ENCODE peak calls at places on chromosomes 4 and X, in five cellular contexts. G is A549, A is IMR-90, I is tibial artery, Y is fibroblast of mammary gland. O is an unnamed sample.

GRCh38 chr4:83558693-83559092 is 22.8 kb downstream of the GPAT3 start:
- DNase-seq in G (no peak), A (peak; percentile 49), I (no peak), Y (peak; percentile 45), O (no peak)

GRCh38 chr4:174674305-174674840 is 152.1 kb upstream of the HPGD start:
- DNase-seq in G (peak; percentile 19), A (peak; percentile 0), I (no peak), Y (no peak), O (no peak)

GRCh38 chr4:85595098-85595775 is 120.3 kb downstream of the ARHGAP24 start:
- DNase-seq in G (no peak), A (no peak), I (no peak), Y (no peak), O (no peak)

GRCh38 chr4:97912151-97912550 is 231.1 kb downstream of the STPG2 start:
- DNase-seq in G (no peak), A (no peak), I (no peak), Y (no peak), O (no peak)

GRCh38 chr4:56653461-56654237 is 27.4 kb downstream of the HOPX start:
- DNase-seq in G (no peak), A (no peak), I (no peak), Y (no peak), O (peak; percentile 9)

GRCh38 chr4:6594826-6595355 is 19.9 kb downstream of the MAN2B2 start:
- DNase-seq in G (no peak), A (peak; percentile 43), I (no peak), Y (peak; percentile 20), O (no peak)

GRCh38 chr4:73055241-73055897 is 14.1 kb downstream of the COX18 start:
- DNase-seq in G (no peak), A (peak; percentile 13), I (no peak), Y (peak; percentile 4), O (no peak)

GRCh38 chr4:169189372-169189771 is 81.4 kb downstream of the SH3RF1 start:
- DNase-seq in G (no peak), A (no peak), I (no peak), Y (no peak), O (no peak)

GRCh38 chr4:128600410-128600809 is 209.1 kb upstream of the JADE1 start:
- DNase-seq in G (no peak), A (peak; percentile 25), I (peak; percentile 41), Y (peak; percentile 14), O (no peak)

GRCh38 chr4:687048-687974 is 1.6 kb downstream of the SLC49A3 start:
- DNase-seq in G (peak; percentile 87), A (peak; percentile 77), I (peak; percentile 94), Y (peak; percentile 97), O (no peak)

GRCh38 chrX:11532291-11533075 is 133.2 kb downstream of the ARHGAP6 start:
- DNase-seq in G (peak; percentile 1), A (peak; percentile 9), I (no peak), Y (no peak), O (peak; percentile 6)

GRCh38 chrX:13266641-13267420 is 53.0 kb downstream of the ATXN3L start:
- DNase-seq in G (no peak), A (peak; percentile 49), I (no peak), Y (peak; percentile 78), O (peak; percentile 7)

GRCh38 chrX:120358687-120359086 is 3.2 kb upstream of the ATP1B4 start:
- DNase-seq in G (no peak), A (no peak), I (no peak), Y (peak; percentile 35), O (no peak)

GRCh38 chr4:7160951-7161440 is 31.3 kb upstream of the SORCS2 start:
- DNase-seq in G (no peak), A (no peak), I (no peak), Y (no peak), O (no peak)

GRCh38 chr4:168309781-168310180 is 8.8 kb downstream of the DDX60 start:
- DNase-seq in G (no peak), A (peak; percentile 34), I (no peak), Y (no peak), O (peak; percentile 2)

GRCh38 chr4:3299538-3300197 is 6.8 kb downstream of the RGS12 start:
- DNase-seq in G (no peak), A (no peak), I (peak; percentile 2), Y (no peak), O (no peak)

GRCh38 chr4:28350485-28350884 is 1489.8 kb downstream of the STIM2 start:
- DNase-seq in G (no peak), A (peak; percentile 72), I (no peak), Y (peak; percentile 86), O (no peak)

GRCh38 chrX:12138366-12139313 is at the start of gene FRMPD4:
- DNase-seq in G (peak; percentile 20), A (peak; percentile 24), I (no peak), Y (peak; percentile 20), O (peak; percentile 63)

GRCh38 chrX:136166221-136166855 is 19.0 kb downstream of the FHL1 start:
- DNase-seq in G (no peak), A (peak; percentile 55), I (no peak), Y (peak; percentile 61), O (peak; percentile 30)

GRCh38 chrX:118562574-118563164 is 67.1 kb downstream of the DOCK11 start:
- DNase-seq in G (no peak), A (no peak), I (no peak), Y (no peak), O (no peak)

GRCh38 chrX:109856974-109857373 is 123.9 kb upstream of the ACSL4 start:
- DNase-seq in G (peak; percentile 18), A (peak; percentile 34), I (no peak), Y (peak; percentile 34), O (peak; percentile 46)

GRCh38 chr4:139876328-139876941 is 210.8 kb downstream of the MGST2 start:
- DNase-seq in G (no peak), A (no peak), I (no peak), Y (no peak), O (no peak)

GRCh38 chrX:101348452-101349222 is at the start of gene TIMM8A:
- DNase-seq in G (peak; percentile 82), A (peak; percentile 60), I (peak; percentile 75), Y (peak; percentile 64), O (peak; percentile 78)

GRCh38 chr4:110287130-110287529 is 88.7 kb upstream of the ELOVL6 start:
- DNase-seq in G (peak; percentile 3), A (peak; percentile 81), I (no peak), Y (peak; percentile 87), O (no peak)

GRCh38 chr4:184039963-184040383 is 134.9 kb downstream of the STOX2 start:
- DNase-seq in G (no peak), A (no peak), I (no peak), Y (peak; percentile 3), O (peak; percentile 62)

GRCh38 chrX:31608651-31609050 is 536.8 kb upstream of the FTHL17 start:
- DNase-seq in G (no peak), A (no peak), I (no peak), Y (no peak), O (no peak)

GRCh38 chrX:31603411-31604120 is 531.7 kb upstream of the FTHL17 start:
- DNase-seq in G (no peak), A (peak; percentile 43), I (no peak), Y (peak; percentile 11), O (no peak)

GRCh38 chrX:31606796-31607195 is 535.0 kb upstream of the FTHL17 start:
- DNase-seq in G (no peak), A (no peak), I (no peak), Y (no peak), O (no peak)

GRCh38 chrX:31604629-31605221 is 532.9 kb upstream of the FTHL17 start:
- DNase-seq in G (no peak), A (no peak), I (no peak), Y (no peak), O (no peak)

GRCh38 chrX:31609130-31609529 is 537.3 kb upstream of the FTHL17 start:
- DNase-seq in G (peak; percentile 6), A (peak; percentile 91), I (no peak), Y (peak; percentile 87), O (no peak)
- TF ChIP-seq CTCF in G (no peak), A (peak; percentile 23), I (no peak), Y (no peak), O (no peak)

GRCh38 chrX:134374910-134375309 is 85.1 kb upstream of the HPRT1 start:
- DNase-seq in G (no peak), A (no peak), I (no peak), Y (no peak), O (no peak)
- H3K4me3 ChIP-seq in G (peak overlapping the region; percentile 89), A (peak overlapping the region; percentile 82), I (no peak overlapping the region), Y (peak overlapping the region; percentile 75), O (peak overlapping the region; percentile 90)

GRCh38 chr4:123093247-123093646 is 170.8 kb upstream of the NUDT6 start:
- DNase-seq in G (peak; percentile 3), A (no peak), I (no peak), Y (no peak), O (no peak)

GRCh38 chr4:123092603-123093002 is 170.2 kb upstream of the NUDT6 start:
- DNase-seq in G (no peak), A (no peak), I (no peak), Y (no peak), O (peak; percentile 21)

GRCh38 chr4:123090886-123091285 is 168.5 kb upstream of the NUDT6 start:
- DNase-seq in G (no peak), A (no peak), I (no peak), Y (no peak), O (no peak)

GRCh38 chr4:123096038-123096437 is 173.6 kb upstream of the NUDT6 start:
- DNase-seq in G (peak; percentile 48), A (no peak), I (no peak), Y (no peak), O (peak; percentile 84)
- TF ChIP-seq CTCF in G (peak; percentile 50), A (no peak), I (no peak), Y (no peak), O (peak; percentile 88)

GRCh38 chrX:115592997-115593734 is 32.2 kb downstream of the PLS3 start:
- DNase-seq in G (no peak), A (peak; percentile 56), I (no peak), Y (peak; percentile 54), O (peak; percentile 23)
- H3K4me3 ChIP-seq in G (no peak overlapping the region), A (peak overlapping the region; percentile 13), I (peak overlapping the region; percentile 45), Y (peak overlapping the region; percentile 39), O (no peak overlapping the region)

DNA sequence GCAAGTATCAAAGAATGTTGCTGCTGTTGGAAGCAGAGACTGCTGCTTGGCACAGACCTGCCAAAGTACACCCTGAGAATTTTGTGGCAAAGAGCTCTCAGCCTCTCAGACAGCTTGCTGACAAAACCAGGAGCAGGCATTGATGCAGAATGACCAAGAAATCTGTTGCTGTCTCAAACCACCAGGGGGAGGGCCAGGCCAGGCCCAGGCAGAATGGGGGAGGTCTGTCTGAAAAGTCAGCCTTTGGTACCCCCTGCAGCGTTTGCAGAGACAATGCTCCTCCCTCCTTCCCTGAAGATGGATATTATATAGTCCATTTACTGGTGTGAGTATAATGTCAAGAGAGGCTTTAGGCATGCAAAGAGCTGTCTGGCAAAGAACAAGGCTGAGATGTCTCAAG is 52.9 kb upstream of the TRPC5OS start:
- DNase-seq in G (peak; percentile 16), A (peak; percentile 25), I (no peak), Y (no peak), O (peak; percentile 78)
- TF ChIP-seq CTCF in G (no peak), A (peak; percentile 49), I (no peak), Y (peak; percentile 30), O (peak; percentile 69)

GRCh38 chr4:101870874-101871273 is 80.3 kb downstream of the BANK1 start:
- DNase-seq in G (no peak), A (no peak), I (no peak), Y (no peak), O (no peak)

GRCh38 chr4:101862595-101862994 is 72.1 kb downstream of the BANK1 start:
- DNase-seq in G (no peak), A (no peak), I (no peak), Y (no peak), O (no peak)

GRCh38 chr4:101864660-101865059 is 74.1 kb downstream of the BANK1 start:
- DNase-seq in G (no peak), A (no peak), I (no peak), Y (no peak), O (no peak)

GRCh38 chr4:101865501-101866062 is 75.1 kb downstream of the BANK1 start:
- DNase-seq in G (peak; percentile 89), A (peak; percentile 57), I (no peak), Y (no peak), O (no peak)
- H3K4me3 ChIP-seq in G (no peak overlapping the region), A (no peak overlapping the region), I (no peak overlapping the region), Y (no peak overlapping the region), O (no peak overlapping the region)